ENCODE peak calls at places on chromosome 11, in eight cellular contexts. One of them, this sample, is unnamed.

GRCh38 chr11:104534268-104534667 is 364.0 kb downstream of the CASP12 start:
- DNase-seq in NCI-H748 treated with DMSO at 0.1 percent for 48 hours: no peak
- DNase-seq in stimulated activated CD4-positive, alpha-beta T cell treated with anti-CD3 and anti-CD28 coated beads, Interleukin-15, amount 100 ng/mL, for 48 hours: no peak
- DNase-seq in SHP77 treated with DMSO at 0.1 percent for 48 hours: no peak
- DNase-seq in head of caudate nucleus: no peak
- DNase-seq in foreskin keratinocyte: peak; percentile 17
- DNase-seq in mucosa of gallbladder: no peak
- DNase-seq in ACHN: no peak
- DNase-seq in this sample: peak; percentile 19

GRCh38 chr11:73240190-73240781 is 22.2 kb downstream of the P2RY2 start:
- DNase-seq in SHP77 treated with DMSO at 0.1 percent for 48 hours: no peak
- DNase-seq in foreskin keratinocyte: no peak
- DNase-seq in stimulated activated CD4-positive, alpha-beta T cell treated with anti-CD3 and anti-CD28 coated beads, Interleukin-15, amount 100 ng/mL, for 48 hours: no peak
- DNase-seq in NCI-H748 treated with DMSO at 0.1 percent for 48 hours: no peak
- DNase-seq in head of caudate nucleus: no peak
- DNase-seq in ACHN: no peak
- DNase-seq in mucosa of gallbladder: peak; percentile 49
- DNase-seq in this sample: no peak

GRCh38 chr11:1391165-1392010 is 1.7 kb downstream of the BRSK2 start:
- DNase-seq in SHP77 treated with DMSO at 0.1 percent for 48 hours: no peak
- DNase-seq in mucosa of gallbladder: no peak
- DNase-seq in stimulated activated CD4-positive, alpha-beta T cell treated with anti-CD3 and anti-CD28 coated beads, Interleukin-15, amount 100 ng/mL, for 48 hours: no peak
- DNase-seq in ACHN: no peak
- DNase-seq in head of caudate nucleus: peak; percentile 63
- DNase-seq in foreskin keratinocyte: no peak
- DNase-seq in NCI-H748 treated with DMSO at 0.1 percent for 48 hours: peak; percentile 16
- DNase-seq in this sample: no peak

GRCh38 chr11:13215157-13215556 is 62.4 kb upstream of the BMAL1 start:
- DNase-seq in mucosa of gallbladder: no peak
- DNase-seq in head of caudate nucleus: no peak
- DNase-seq in ACHN: peak; percentile 31
- DNase-seq in foreskin keratinocyte: peak; percentile 64
- DNase-seq in stimulated activated CD4-positive, alpha-beta T cell treated with anti-CD3 and anti-CD28 coated beads, Interleukin-15, amount 100 ng/mL, for 48 hours: no peak
- DNase-seq in NCI-H748 treated with DMSO at 0.1 percent for 48 hours: no peak
- DNase-seq in SHP77 treated with DMSO at 0.1 percent for 48 hours: no peak
- DNase-seq in this sample: no peak

GRCh38 chr11:68122936-68123539 is 1.9 kb upstream of the CHKA start:
- DNase-seq in foreskin keratinocyte: no peak
- DNase-seq in stimulated activated CD4-positive, alpha-beta T cell treated with anti-CD3 and anti-CD28 coated beads, Interleukin-15, amount 100 ng/mL, for 48 hours: no peak
- DNase-seq in head of caudate nucleus: no peak
- DNase-seq in mucosa of gallbladder: peak; percentile 47
- DNase-seq in SHP77 treated with DMSO at 0.1 percent for 48 hours: no peak
- DNase-seq in NCI-H748 treated with DMSO at 0.1 percent for 48 hours: no peak
- DNase-seq in ACHN: no peak
- DNase-seq in this sample: no peak

GRCh38 chr11:113587318-113587739 is 112.1 kb upstream of the DRD2 start:
- DNase-seq in head of caudate nucleus: no peak
- DNase-seq in SHP77 treated with DMSO at 0.1 percent for 48 hours: no peak
- DNase-seq in ACHN: no peak
- DNase-seq in NCI-H748 treated with DMSO at 0.1 percent for 48 hours: no peak
- DNase-seq in stimulated activated CD4-positive, alpha-beta T cell treated with anti-CD3 and anti-CD28 coated beads, Interleukin-15, amount 100 ng/mL, for 48 hours: peak; percentile 27
- DNase-seq in mucosa of gallbladder: no peak
- DNase-seq in foreskin keratinocyte: no peak
- DNase-seq in this sample: no peak

GRCh38 chr11:35122308-35122707 is 16.7 kb upstream of the CD44 start:
- DNase-seq in foreskin keratinocyte: no peak
- DNase-seq in mucosa of gallbladder: no peak
- DNase-seq in stimulated activated CD4-positive, alpha-beta T cell treated with anti-CD3 and anti-CD28 coated beads, Interleukin-15, amount 100 ng/mL, for 48 hours: no peak
- DNase-seq in SHP77 treated with DMSO at 0.1 percent for 48 hours: no peak
- DNase-seq in ACHN: no peak
- DNase-seq in NCI-H748 treated with DMSO at 0.1 percent for 48 hours: no peak
- DNase-seq in head of caudate nucleus: no peak
- DNase-seq in this sample: no peak

GRCh38 chr11:76030286-76030685 is 176.0 kb downstream of the WNT11 start:
- DNase-seq in foreskin keratinocyte: no peak
- DNase-seq in ACHN: no peak
- DNase-seq in head of caudate nucleus: no peak
- DNase-seq in NCI-H748 treated with DMSO at 0.1 percent for 48 hours: no peak
- DNase-seq in mucosa of gallbladder: no peak
- DNase-seq in SHP77 treated with DMSO at 0.1 percent for 48 hours: no peak
- DNase-seq in stimulated activated CD4-positive, alpha-beta T cell treated with anti-CD3 and anti-CD28 coated beads, Interleukin-15, amount 100 ng/mL, for 48 hours: no peak
- DNase-seq in this sample: no peak

GRCh38 chr11:78961938-78962701 is 387.5 kb upstream of the NARS2 start:
- DNase-seq in SHP77 treated with DMSO at 0.1 percent for 48 hours: no peak
- DNase-seq in ACHN: no peak
- DNase-seq in stimulated activated CD4-positive, alpha-beta T cell treated with anti-CD3 and anti-CD28 coated beads, Interleukin-15, amount 100 ng/mL, for 48 hours: no peak
- DNase-seq in head of caudate nucleus: peak; percentile 41
- DNase-seq in NCI-H748 treated with DMSO at 0.1 percent for 48 hours: peak; percentile 71
- DNase-seq in mucosa of gallbladder: peak; percentile 32
- DNase-seq in foreskin keratinocyte: no peak
- DNase-seq in this sample: no peak

GRCh38 chr11:134863294-134863693 is 451.3 kb upstream of the B3GAT1 start:
- DNase-seq in ACHN: no peak
- DNase-seq in SHP77 treated with DMSO at 0.1 percent for 48 hours: no peak
- DNase-seq in NCI-H748 treated with DMSO at 0.1 percent for 48 hours: no peak
- DNase-seq in head of caudate nucleus: no peak
- DNase-seq in mucosa of gallbladder: no peak
- DNase-seq in stimulated activated CD4-positive, alpha-beta T cell treated with anti-CD3 and anti-CD28 coated beads, Interleukin-15, amount 100 ng/mL, for 48 hours: no peak
- DNase-seq in foreskin keratinocyte: no peak
- DNase-seq in this sample: no peak

GRCh38 chr11:36034572-36035331 is 90.9 kb downstream of the LDLRAD3 start:
- DNase-seq in foreskin keratinocyte: peak; percentile 50
- DNase-seq in head of caudate nucleus: no peak
- DNase-seq in mucosa of gallbladder: no peak
- DNase-seq in ACHN: peak; percentile 73
- DNase-seq in NCI-H748 treated with DMSO at 0.1 percent for 48 hours: no peak
- DNase-seq in stimulated activated CD4-positive, alpha-beta T cell treated with anti-CD3 and anti-CD28 coated beads, Interleukin-15, amount 100 ng/mL, for 48 hours: no peak
- DNase-seq in SHP77 treated with DMSO at 0.1 percent for 48 hours: no peak
- DNase-seq in this sample: peak; percentile 73

GRCh38 chr11:5528495-5528894 is 12.0 kb upstream of the UBQLNL start:
- DNase-seq in SHP77 treated with DMSO at 0.1 percent for 48 hours: no peak
- DNase-seq in stimulated activated CD4-positive, alpha-beta T cell treated with anti-CD3 and anti-CD28 coated beads, Interleukin-15, amount 100 ng/mL, for 48 hours: no peak
- DNase-seq in head of caudate nucleus: no peak
- DNase-seq in foreskin keratinocyte: no peak
- DNase-seq in mucosa of gallbladder: no peak
- DNase-seq in ACHN: no peak
- DNase-seq in NCI-H748 treated with DMSO at 0.1 percent for 48 hours: no peak
- DNase-seq in this sample: no peak

GRCh38 chr11:77561257-77561656 is 28.5 kb upstream of the AQP11 start:
- DNase-seq in mucosa of gallbladder: no peak
- DNase-seq in foreskin keratinocyte: no peak
- DNase-seq in ACHN: no peak
- DNase-seq in NCI-H748 treated with DMSO at 0.1 percent for 48 hours: no peak
- DNase-seq in head of caudate nucleus: no peak
- DNase-seq in stimulated activated CD4-positive, alpha-beta T cell treated with anti-CD3 and anti-CD28 coated beads, Interleukin-15, amount 100 ng/mL, for 48 hours: no peak
- DNase-seq in SHP77 treated with DMSO at 0.1 percent for 48 hours: no peak
- DNase-seq in this sample: no peak

GRCh38 chr11:22778642-22779041 is 51.0 kb downstream of the SVIP start:
- DNase-seq in stimulated activated CD4-positive, alpha-beta T cell treated with anti-CD3 and anti-CD28 coated beads, Interleukin-15, amount 100 ng/mL, for 48 hours: no peak
- DNase-seq in mucosa of gallbladder: no peak
- DNase-seq in ACHN: peak; percentile 4
- DNase-seq in NCI-H748 treated with DMSO at 0.1 percent for 48 hours: no peak
- DNase-seq in head of caudate nucleus: no peak
- DNase-seq in foreskin keratinocyte: no peak
- DNase-seq in SHP77 treated with DMSO at 0.1 percent for 48 hours: no peak
- DNase-seq in this sample: no peak

GRCh38 chr11:111823131-111823530 is 48.2 kb downstream of the ALG9 start:
- DNase-seq in NCI-H748 treated with DMSO at 0.1 percent for 48 hours: no peak
- DNase-seq in head of caudate nucleus: no peak
- DNase-seq in mucosa of gallbladder: no peak
- DNase-seq in SHP77 treated with DMSO at 0.1 percent for 48 hours: no peak
- DNase-seq in ACHN: no peak
- DNase-seq in foreskin keratinocyte: no peak
- DNase-seq in stimulated activated CD4-positive, alpha-beta T cell treated with anti-CD3 and anti-CD28 coated beads, Interleukin-15, amount 100 ng/mL, for 48 hours: no peak
- DNase-seq in this sample: no peak

GRCh38 chr11:64609436-64610047 is 18.5 kb downstream of the SLC22A12 start:
- DNase-seq in NCI-H748 treated with DMSO at 0.1 percent for 48 hours: no peak
- DNase-seq in head of caudate nucleus: no peak
- DNase-seq in foreskin keratinocyte: no peak
- DNase-seq in mucosa of gallbladder: no peak
- DNase-seq in ACHN: no peak
- DNase-seq in SHP77 treated with DMSO at 0.1 percent for 48 hours: no peak
- DNase-seq in stimulated activated CD4-positive, alpha-beta T cell treated with anti-CD3 and anti-CD28 coated beads, Interleukin-15, amount 100 ng/mL, for 48 hours: no peak
- DNase-seq in this sample: no peak

GRCh38 chr11:19675397-19675796 is 37.2 kb upstream of the NAV2 start:
- DNase-seq in foreskin keratinocyte: no peak
- DNase-seq in SHP77 treated with DMSO at 0.1 percent for 48 hours: no peak
- DNase-seq in mucosa of gallbladder: no peak
- DNase-seq in ACHN: no peak
- DNase-seq in stimulated activated CD4-positive, alpha-beta T cell treated with anti-CD3 and anti-CD28 coated beads, Interleukin-15, amount 100 ng/mL, for 48 hours: no peak
- DNase-seq in head of caudate nucleus: no peak
- DNase-seq in NCI-H748 treated with DMSO at 0.1 percent for 48 hours: no peak
- DNase-seq in this sample: no peak

GRCh38 chr11:14904745-14905103 is 12.7 kb upstream of the CYP2R1 start:
- DNase-seq in SHP77 treated with DMSO at 0.1 percent for 48 hours: peak; percentile 10
- DNase-seq in mucosa of gallbladder: peak; percentile 83
- DNase-seq in head of caudate nucleus: peak; percentile 84
- DNase-seq in foreskin keratinocyte: no peak
- DNase-seq in ACHN: no peak
- DNase-seq in NCI-H748 treated with DMSO at 0.1 percent for 48 hours: no peak
- DNase-seq in stimulated activated CD4-positive, alpha-beta T cell treated with anti-CD3 and anti-CD28 coated beads, Interleukin-15, amount 100 ng/mL, for 48 hours: peak; percentile 79
- DNase-seq in this sample: peak; percentile 37

GRCh38 chr11:10002221-10002620 is 291.8 kb downstream of the SBF2 start:
- DNase-seq in ACHN: no peak
- DNase-seq in SHP77 treated with DMSO at 0.1 percent for 48 hours: no peak
- DNase-seq in foreskin keratinocyte: no peak
- DNase-seq in stimulated activated CD4-positive, alpha-beta T cell treated with anti-CD3 and anti-CD28 coated beads, Interleukin-15, amount 100 ng/mL, for 48 hours: no peak
- DNase-seq in head of caudate nucleus: no peak
- DNase-seq in mucosa of gallbladder: no peak
- DNase-seq in NCI-H748 treated with DMSO at 0.1 percent for 48 hours: no peak
- DNase-seq in this sample: no peak

GRCh38 chr11:129989437-129989836 is 13.2 kb downstream of the PRDM10 start:
- DNase-seq in ACHN: no peak
- DNase-seq in head of caudate nucleus: no peak
- DNase-seq in foreskin keratinocyte: no peak
- DNase-seq in SHP77 treated with DMSO at 0.1 percent for 48 hours: no peak
- DNase-seq in NCI-H748 treated with DMSO at 0.1 percent for 48 hours: no peak
- DNase-seq in stimulated activated CD4-positive, alpha-beta T cell treated with anti-CD3 and anti-CD28 coated beads, Interleukin-15, amount 100 ng/mL, for 48 hours: no peak
- DNase-seq in mucosa of gallbladder: no peak
- DNase-seq in this sample: no peak

GRCh38 chr11:108975641-108976071 is 310.8 kb downstream of the DDX10 start:
- DNase-seq in ACHN: no peak
- DNase-seq in foreskin keratinocyte: no peak
- DNase-seq in NCI-H748 treated with DMSO at 0.1 percent for 48 hours: peak; percentile 59
- DNase-seq in stimulated activated CD4-positive, alpha-beta T cell treated with anti-CD3 and anti-CD28 coated beads, Interleukin-15, amount 100 ng/mL, for 48 hours: no peak
- DNase-seq in head of caudate nucleus: no peak
- DNase-seq in SHP77 treated with DMSO at 0.1 percent for 48 hours: peak; percentile 84
- DNase-seq in mucosa of gallbladder: no peak
- DNase-seq in this sample: no peak

GRCh38 chr11:118126082-118126838 is 26.4 kb downstream of the SCN4B start:
- DNase-seq in stimulated activated CD4-positive, alpha-beta T cell treated with anti-CD3 and anti-CD28 coated beads, Interleukin-15, amount 100 ng/mL, for 48 hours: no peak
- DNase-seq in head of caudate nucleus: no peak
- DNase-seq in mucosa of gallbladder: no peak
- DNase-seq in NCI-H748 treated with DMSO at 0.1 percent for 48 hours: no peak
- DNase-seq in SHP77 treated with DMSO at 0.1 percent for 48 hours: no peak
- DNase-seq in foreskin keratinocyte: peak; percentile 43
- DNase-seq in ACHN: peak; percentile 29
- DNase-seq in this sample: no peak

GRCh38 chr11:6251120-6251733 is 8.4 kb upstream of the CCKBR start:
- DNase-seq in NCI-H748 treated with DMSO at 0.1 percent for 48 hours: peak; percentile 69
- DNase-seq in SHP77 treated with DMSO at 0.1 percent for 48 hours: no peak
- DNase-seq in head of caudate nucleus: peak; percentile 64
- DNase-seq in mucosa of gallbladder: peak; percentile 68
- DNase-seq in foreskin keratinocyte: peak; percentile 14
- DNase-seq in stimulated activated CD4-positive, alpha-beta T cell treated with anti-CD3 and anti-CD28 coated beads, Interleukin-15, amount 100 ng/mL, for 48 hours: no peak
- DNase-seq in ACHN: peak; percentile 63
- DNase-seq in this sample: peak; percentile 44

GRCh38 chr11:71282581-71283351 is 30.4 kb upstream of the SHANK2 start:
- DNase-seq in foreskin keratinocyte: no peak
- DNase-seq in SHP77 treated with DMSO at 0.1 percent for 48 hours: no peak
- DNase-seq in head of caudate nucleus: no peak
- DNase-seq in ACHN: no peak
- DNase-seq in mucosa of gallbladder: no peak
- DNase-seq in NCI-H748 treated with DMSO at 0.1 percent for 48 hours: no peak
- DNase-seq in stimulated activated CD4-positive, alpha-beta T cell treated with anti-CD3 and anti-CD28 coated beads, Interleukin-15, amount 100 ng/mL, for 48 hours: no peak
- DNase-seq in this sample: no peak

GRCh38 chr11:16876053-16876752 is 137.8 kb downstream of the C11orf58 start:
- DNase-seq in head of caudate nucleus: no peak
- DNase-seq in SHP77 treated with DMSO at 0.1 percent for 48 hours: no peak
- DNase-seq in NCI-H748 treated with DMSO at 0.1 percent for 48 hours: no peak
- DNase-seq in ACHN: no peak
- DNase-seq in stimulated activated CD4-positive, alpha-beta T cell treated with anti-CD3 and anti-CD28 coated beads, Interleukin-15, amount 100 ng/mL, for 48 hours: no peak
- DNase-seq in foreskin keratinocyte: peak; percentile 73
- DNase-seq in mucosa of gallbladder: no peak
- DNase-seq in this sample: no peak

GRCh38 chr11:69443138-69443967 is 38.1 kb upstream of the LINC01488 start:
- DNase-seq in mucosa of gallbladder: peak; percentile 90
- DNase-seq in NCI-H748 treated with DMSO at 0.1 percent for 48 hours: peak; percentile 84
- DNase-seq in SHP77 treated with DMSO at 0.1 percent for 48 hours: no peak
- DNase-seq in ACHN: peak; percentile 90
- DNase-seq in stimulated activated CD4-positive, alpha-beta T cell treated with anti-CD3 and anti-CD28 coated beads, Interleukin-15, amount 100 ng/mL, for 48 hours: peak; percentile 72
- DNase-seq in foreskin keratinocyte: peak; percentile 46
- DNase-seq in head of caudate nucleus: peak; percentile 88
- DNase-seq in this sample: peak; percentile 86

GRCh38 chr11:121426476-121427454 is 25.3 kb upstream of the SORL1 start:
- DNase-seq in head of caudate nucleus: peak; percentile 61
- DNase-seq in stimulated activated CD4-positive, alpha-beta T cell treated with anti-CD3 and anti-CD28 coated beads, Interleukin-15, amount 100 ng/mL, for 48 hours: no peak
- DNase-seq in foreskin keratinocyte: no peak
- DNase-seq in mucosa of gallbladder: peak; percentile 36
- DNase-seq in NCI-H748 treated with DMSO at 0.1 percent for 48 hours: no peak
- DNase-seq in ACHN: peak; percentile 10
- DNase-seq in SHP77 treated with DMSO at 0.1 percent for 48 hours: no peak
- DNase-seq in this sample: no peak

GRCh38 chr11:76159303-76159937 is 46.9 kb downstream of the WNT11 start:
- DNase-seq in SHP77 treated with DMSO at 0.1 percent for 48 hours: no peak
- DNase-seq in stimulated activated CD4-positive, alpha-beta T cell treated with anti-CD3 and anti-CD28 coated beads, Interleukin-15, amount 100 ng/mL, for 48 hours: no peak
- DNase-seq in NCI-H748 treated with DMSO at 0.1 percent for 48 hours: no peak
- DNase-seq in head of caudate nucleus: no peak
- DNase-seq in ACHN: no peak
- DNase-seq in foreskin keratinocyte: no peak
- DNase-seq in mucosa of gallbladder: no peak
- DNase-seq in this sample: no peak

GRCh38 chr11:67504023-67504949 is 877 bp downstream of the PITPNM1 start:
- DNase-seq in mucosa of gallbladder: no peak
- DNase-seq in SHP77 treated with DMSO at 0.1 percent for 48 hours: no peak
- DNase-seq in foreskin keratinocyte: no peak
- DNase-seq in head of caudate nucleus: no peak
- DNase-seq in stimulated activated CD4-positive, alpha-beta T cell treated with anti-CD3 and anti-CD28 coated beads, Interleukin-15, amount 100 ng/mL, for 48 hours: no peak
- DNase-seq in ACHN: peak; percentile 56
- DNase-seq in NCI-H748 treated with DMSO at 0.1 percent for 48 hours: no peak
- DNase-seq in this sample: no peak

GRCh38 chr11:46294365-46295309 is 17.2 kb downstream of the CREB3L1 start:
- DNase-seq in mucosa of gallbladder: no peak
- DNase-seq in stimulated activated CD4-positive, alpha-beta T cell treated with anti-CD3 and anti-CD28 coated beads, Interleukin-15, amount 100 ng/mL, for 48 hours: no peak
- DNase-seq in SHP77 treated with DMSO at 0.1 percent for 48 hours: no peak
- DNase-seq in head of caudate nucleus: no peak
- DNase-seq in NCI-H748 treated with DMSO at 0.1 percent for 48 hours: no peak
- DNase-seq in ACHN: peak; percentile 81
- DNase-seq in foreskin keratinocyte: no peak
- DNase-seq in this sample: peak; percentile 83

GRCh38 chr11:120221115-120221752 is 10.4 kb downstream of the OAF start:
- DNase-seq in mucosa of gallbladder: peak; percentile 76
- DNase-seq in ACHN: no peak
- DNase-seq in foreskin keratinocyte: no peak
- DNase-seq in NCI-H748 treated with DMSO at 0.1 percent for 48 hours: no peak
- DNase-seq in SHP77 treated with DMSO at 0.1 percent for 48 hours: no peak
- DNase-seq in head of caudate nucleus: no peak
- DNase-seq in stimulated activated CD4-positive, alpha-beta T cell treated with anti-CD3 and anti-CD28 coated beads, Interleukin-15, amount 100 ng/mL, for 48 hours: no peak
- DNase-seq in this sample: no peak

GRCh38 chr11:71955898-71956456 is 27.1 kb downstream of the RNF121 start:
- DNase-seq in NCI-H748 treated with DMSO at 0.1 percent for 48 hours: no peak
- DNase-seq in SHP77 treated with DMSO at 0.1 percent for 48 hours: no peak
- DNase-seq in mucosa of gallbladder: no peak
- DNase-seq in head of caudate nucleus: no peak
- DNase-seq in stimulated activated CD4-positive, alpha-beta T cell treated with anti-CD3 and anti-CD28 coated beads, Interleukin-15, amount 100 ng/mL, for 48 hours: no peak
- DNase-seq in foreskin keratinocyte: no peak
- DNase-seq in ACHN: no peak
- DNase-seq in this sample: no peak

GRCh38 chr11:18471995-18472394 is 16.3 kb downstream of the LDHAL6A start:
- DNase-seq in SHP77 treated with DMSO at 0.1 percent for 48 hours: no peak
- DNase-seq in stimulated activated CD4-positive, alpha-beta T cell treated with anti-CD3 and anti-CD28 coated beads, Interleukin-15, amount 100 ng/mL, for 48 hours: no peak
- DNase-seq in ACHN: no peak
- DNase-seq in head of caudate nucleus: no peak
- DNase-seq in foreskin keratinocyte: no peak
- DNase-seq in mucosa of gallbladder: no peak
- DNase-seq in NCI-H748 treated with DMSO at 0.1 percent for 48 hours: no peak
- DNase-seq in this sample: no peak

This sample was measured in HFF-Myc.